ENCODE peak calls at places on chromosomes 1 and 21, in ten cellular contexts. E is GF-D8; Q is brain microvascular endothelial cell; P is fibroblast of lung; H is GM13977; Z is stimulated activated CD4-positive, alpha-beta T cell treated with anti-CD3 and anti-CD28 coated beads, Interleukin-1b, Interleukin-23, amount 100 ng/mL, for 24 hours; A is CD4-positive, CD25-positive, alpha-beta regulatory T cell; L is natural killer cell; N is SW480; T is T-helper 2 cell. V is an unnamed sample.

GRCh38 chr21:41640756-41641509 is 125.9 kb downstream of the RIPK4 start:
- DNase-seq in H (no peak), L (no peak), Z (no peak), Q (no peak), T (no peak), E (no peak), N (no peak), A (no peak), P (peak; percentile 18), V (no peak)

GRCh38 chr1:192115000-192115399 is 43.3 kb upstream of the RGS18 start:
- DNase-seq in L (no peak), H (no peak), A (no peak), P (no peak), T (no peak), N (no peak), E (no peak), Q (no peak), Z (no peak), V (no peak)

GRCh38 chr1:166350490-166350889 is 183.7 kb upstream of the FAM78B start:
- DNase-seq in T (no peak), P (no peak), N (no peak), Z (no peak), E (no peak), A (no peak), H (no peak), Q (no peak), L (no peak), V (no peak)

GRCh38 chr21:32096411-32096810 is 182.4 kb downstream of the MIS18A start:
- DNase-seq in H (no peak), P (no peak), A (peak; percentile 6), Z (no peak), E (no peak), L (no peak), T (no peak), N (peak; percentile 41), Q (no peak), V (peak; percentile 24)

GRCh38 chr1:235149824-235150223 is 11.2 kb downstream of the RBM34 start:
- DNase-seq in A (no peak), T (no peak), E (no peak), H (no peak), L (no peak), P (no peak), Q (no peak), N (no peak), Z (no peak), V (no peak)

GRCh38 chr1:198809247-198809646 is 170.4 kb downstream of the PTPRC start:
- DNase-seq in P (peak; percentile 57), L (no peak), T (no peak), E (no peak), Z (no peak), A (no peak), N (no peak), Q (no peak), H (no peak), V (no peak)

GRCh38 chr1:25107643-25108010 is 124.7 kb downstream of the SYF2 start:
- DNase-seq in T (no peak), P (no peak), L (no peak), Z (no peak), E (no peak), N (no peak), H (no peak), A (no peak), Q (peak; percentile 85), V (peak; percentile 14)

GRCh38 chr1:162530318-162530984 is 31.1 kb upstream of the UAP1 start:
- DNase-seq in T (no peak), Z (no peak), Q (no peak), P (no peak), A (peak; percentile 8), E (no peak), L (no peak), H (peak; percentile 60), N (peak; percentile 16), V (no peak)

V was measured in RKO.